ENCODE peak calls at places on chromosomes 4 and X, in eight cellular contexts. One of them, this sample, is unnamed.

GRCh38 chrX:38087594-38087993 is 81.2 kb downstream of the SYTL5 start:
- DNase-seq in stimulated activated naive CD8-positive, alpha-beta T cell treated with anti-CD3 and anti-CD28 coated beads, Interleukin-15, Interleukin-2, amounts not matched to agents 100 U/mL and 50 U/mL, for 24 hours: no peak
- DNase-seq in body of pancreas: no peak
- DNase-seq in A549: no peak
- DNase-seq in activated naive CD4-positive, alpha-beta T cell treated with anti-CD3 and anti-CD28 coated beads, Interleukin-2, amount 50 U/mL, for 72 hours: no peak
- DNase-seq in astrocyte of the spinal cord: no peak
- DNase-seq in activated T-cell treated with anti-CD3 and anti-CD28 coated beads, Interleukin-2, amount 50 U/mL, for 72 hours: no peak
- DNase-seq in T-helper 2 cell: no peak
- DNase-seq in this sample: no peak

GRCh38 chrX:7582191-7582590 is 260.8 kb upstream of the VCX start:
- DNase-seq in stimulated activated naive CD8-positive, alpha-beta T cell treated with anti-CD3 and anti-CD28 coated beads, Interleukin-15, Interleukin-2, amounts not matched to agents 100 U/mL and 50 U/mL, for 24 hours: no peak
- DNase-seq in activated naive CD4-positive, alpha-beta T cell treated with anti-CD3 and anti-CD28 coated beads, Interleukin-2, amount 50 U/mL, for 72 hours: no peak
- DNase-seq in T-helper 2 cell: no peak
- DNase-seq in body of pancreas: no peak
- DNase-seq in astrocyte of the spinal cord: no peak
- DNase-seq in activated T-cell treated with anti-CD3 and anti-CD28 coated beads, Interleukin-2, amount 50 U/mL, for 72 hours: no peak
- DNase-seq in A549: no peak
- DNase-seq in this sample: no peak

GRCh38 chr4:5955856-5956255 is 62.4 kb downstream of the C4orf50 start:
- DNase-seq in stimulated activated naive CD8-positive, alpha-beta T cell treated with anti-CD3 and anti-CD28 coated beads, Interleukin-15, Interleukin-2, amounts not matched to agents 100 U/mL and 50 U/mL, for 24 hours: no peak
- DNase-seq in A549: no peak
- DNase-seq in T-helper 2 cell: no peak
- DNase-seq in body of pancreas: no peak
- DNase-seq in activated naive CD4-positive, alpha-beta T cell treated with anti-CD3 and anti-CD28 coated beads, Interleukin-2, amount 50 U/mL, for 72 hours: no peak
- DNase-seq in activated T-cell treated with anti-CD3 and anti-CD28 coated beads, Interleukin-2, amount 50 U/mL, for 72 hours: no peak
- DNase-seq in astrocyte of the spinal cord: no peak
- DNase-seq in this sample: no peak

GRCh38 chr4:52823478-52824092 is 38.5 kb upstream of the RASL11B start:
- DNase-seq in stimulated activated naive CD8-positive, alpha-beta T cell treated with anti-CD3 and anti-CD28 coated beads, Interleukin-15, Interleukin-2, amounts not matched to agents 100 U/mL and 50 U/mL, for 24 hours: no peak
- DNase-seq in A549: no peak
- DNase-seq in activated naive CD4-positive, alpha-beta T cell treated with anti-CD3 and anti-CD28 coated beads, Interleukin-2, amount 50 U/mL, for 72 hours: no peak
- DNase-seq in T-helper 2 cell: no peak
- DNase-seq in astrocyte of the spinal cord: peak; percentile 63
- DNase-seq in body of pancreas: no peak
- DNase-seq in activated T-cell treated with anti-CD3 and anti-CD28 coated beads, Interleukin-2, amount 50 U/mL, for 72 hours: peak; percentile 10
- DNase-seq in this sample: peak; percentile 19

GRCh38 chr4:15327311-15328298 is 100.2 kb upstream of the C1QTNF7 start:
- DNase-seq in activated T-cell treated with anti-CD3 and anti-CD28 coated beads, Interleukin-2, amount 50 U/mL, for 72 hours: no peak
- DNase-seq in body of pancreas: no peak
- DNase-seq in astrocyte of the spinal cord: peak; percentile 74
- DNase-seq in stimulated activated naive CD8-positive, alpha-beta T cell treated with anti-CD3 and anti-CD28 coated beads, Interleukin-15, Interleukin-2, amounts not matched to agents 100 U/mL and 50 U/mL, for 24 hours: no peak
- DNase-seq in T-helper 2 cell: no peak
- DNase-seq in activated naive CD4-positive, alpha-beta T cell treated with anti-CD3 and anti-CD28 coated beads, Interleukin-2, amount 50 U/mL, for 72 hours: no peak
- DNase-seq in A549: no peak
- DNase-seq in this sample: no peak

GRCh38 chr4:188372051-188372450 is 232.8 kb downstream of the TRIML1 start:
- DNase-seq in stimulated activated naive CD8-positive, alpha-beta T cell treated with anti-CD3 and anti-CD28 coated beads, Interleukin-15, Interleukin-2, amounts not matched to agents 100 U/mL and 50 U/mL, for 24 hours: no peak
- DNase-seq in activated T-cell treated with anti-CD3 and anti-CD28 coated beads, Interleukin-2, amount 50 U/mL, for 72 hours: no peak
- DNase-seq in body of pancreas: no peak
- DNase-seq in activated naive CD4-positive, alpha-beta T cell treated with anti-CD3 and anti-CD28 coated beads, Interleukin-2, amount 50 U/mL, for 72 hours: no peak
- DNase-seq in T-helper 2 cell: no peak
- DNase-seq in A549: no peak
- DNase-seq in astrocyte of the spinal cord: peak; percentile 16
- DNase-seq in this sample: no peak

GRCh38 chrX:12505127-12505526 is 286.1 kb upstream of the PRPS2 start:
- DNase-seq in T-helper 2 cell: no peak
- DNase-seq in stimulated activated naive CD8-positive, alpha-beta T cell treated with anti-CD3 and anti-CD28 coated beads, Interleukin-15, Interleukin-2, amounts not matched to agents 100 U/mL and 50 U/mL, for 24 hours: no peak
- DNase-seq in A549: no peak
- DNase-seq in activated naive CD4-positive, alpha-beta T cell treated with anti-CD3 and anti-CD28 coated beads, Interleukin-2, amount 50 U/mL, for 72 hours: no peak
- DNase-seq in astrocyte of the spinal cord: no peak
- DNase-seq in activated T-cell treated with anti-CD3 and anti-CD28 coated beads, Interleukin-2, amount 50 U/mL, for 72 hours: no peak
- DNase-seq in body of pancreas: no peak
- DNase-seq in this sample: no peak

GRCh38 chr4:87121332-87122065 is 98.9 kb downstream of the KLHL8 start:
- DNase-seq in activated naive CD4-positive, alpha-beta T cell treated with anti-CD3 and anti-CD28 coated beads, Interleukin-2, amount 50 U/mL, for 72 hours: no peak
- DNase-seq in body of pancreas: no peak
- DNase-seq in astrocyte of the spinal cord: peak; percentile 42
- DNase-seq in stimulated activated naive CD8-positive, alpha-beta T cell treated with anti-CD3 and anti-CD28 coated beads, Interleukin-15, Interleukin-2, amounts not matched to agents 100 U/mL and 50 U/mL, for 24 hours: no peak
- DNase-seq in activated T-cell treated with anti-CD3 and anti-CD28 coated beads, Interleukin-2, amount 50 U/mL, for 72 hours: no peak
- DNase-seq in T-helper 2 cell: no peak
- DNase-seq in A549: no peak
- DNase-seq in this sample: no peak

GRCh38 chr4:98745372-98745771 is 87.0 kb upstream of the TSPAN5 start:
- DNase-seq in activated naive CD4-positive, alpha-beta T cell treated with anti-CD3 and anti-CD28 coated beads, Interleukin-2, amount 50 U/mL, for 72 hours: no peak
- DNase-seq in stimulated activated naive CD8-positive, alpha-beta T cell treated with anti-CD3 and anti-CD28 coated beads, Interleukin-15, Interleukin-2, amounts not matched to agents 100 U/mL and 50 U/mL, for 24 hours: peak; percentile 6
- DNase-seq in A549: no peak
- DNase-seq in T-helper 2 cell: no peak
- DNase-seq in activated T-cell treated with anti-CD3 and anti-CD28 coated beads, Interleukin-2, amount 50 U/mL, for 72 hours: no peak
- DNase-seq in astrocyte of the spinal cord: no peak
- DNase-seq in body of pancreas: no peak
- DNase-seq in this sample: no peak

GRCh38 chrX:85922821-85923220 is 124.5 kb downstream of the CHM start:
- DNase-seq in activated naive CD4-positive, alpha-beta T cell treated with anti-CD3 and anti-CD28 coated beads, Interleukin-2, amount 50 U/mL, for 72 hours: no peak
- DNase-seq in stimulated activated naive CD8-positive, alpha-beta T cell treated with anti-CD3 and anti-CD28 coated beads, Interleukin-15, Interleukin-2, amounts not matched to agents 100 U/mL and 50 U/mL, for 24 hours: no peak
- DNase-seq in T-helper 2 cell: no peak
- DNase-seq in A549: no peak
- DNase-seq in body of pancreas: no peak
- DNase-seq in astrocyte of the spinal cord: peak; percentile 34
- DNase-seq in activated T-cell treated with anti-CD3 and anti-CD28 coated beads, Interleukin-2, amount 50 U/mL, for 72 hours: no peak
- DNase-seq in this sample: no peak

This sample was measured in activated CD8-positive, alpha-beta T cell treated with anti-CD3 and anti-CD28 coated beads, Interleukin-2, amount 10 ng/mL, durations not matched to agents 7 days and 5 days.